ENCODE peak calls at places on chromosome 7, in four cellular contexts. I is A549; B is mammary epithelial cell; A is activated T-cell treated with anti-CD3 and anti-CD28 coated beads, Interleukin-2, amount 50 U/mL, for 4 hours. U is an unnamed sample.

GRCh38 chr7:117588352-117588794 is 108.5 kb downstream of the CFTR start:
- DNase-seq in B (no peak), A (no peak), I (no peak), U (no peak)

GRCh38 chr7:93921607-93922446 is at the start of gene GNG11:
- DNase-seq in B (peak), A (no peak), I (peak), U (peak)

GRCh38 chr7:135321556-135321955 is 87.9 kb downstream of the STRA8 start:
- DNase-seq in A (no peak), I (no peak), B (peak), U (no peak)

GRCh38 chr7:101378808-101379207 is 16.1 kb downstream of the COL26A1 start:
- DNase-seq in A (no peak), B (no peak), I (no peak), U (no peak)

GRCh38 chr7:2641406-2642393 is 9.9 kb downstream of the TTYH3 start:
- DNase-seq in A (no peak), B (peak), I (no peak), U (no peak)

GRCh38 chr7:117020605-117021002 is 67.3 kb downstream of the ST7 start:
- DNase-seq in I (no peak), A (no peak), B (peak), U (no peak)

GRCh38 chr7:17123020-17123419 is 175.4 kb upstream of the AHR start:
- DNase-seq in B (no peak), A (no peak), I (no peak), U (no peak)

GRCh38 chr7:132836746-132837145 is 245.1 kb downstream of the CHCHD3 start:
- DNase-seq in B (peak), I (no peak), A (no peak), U (no peak)

GRCh38 chr7:93799750-93800357 is 90.7 kb downstream of the TFPI2 start:
- DNase-seq in I (peak), B (peak), A (no peak), U (no peak)

GRCh38 chr7:131027287-131027773 is 293.3 kb upstream of the KLF14 start:
- DNase-seq in I (no peak), B (peak), A (peak), U (peak)

GRCh38 chr7:47671358-47671757 is 89.4 kb upstream of the TNS3 start:
- DNase-seq in B (no peak), I (no peak), A (no peak), U (no peak)

GRCh38 chr7:103113164-103113563 is 35.7 kb downstream of the NAPEPLD start:
- DNase-seq in B (peak), A (no peak), I (no peak), U (no peak)

GRCh38 chr7:137109966-137110930 is 233.3 kb downstream of the PTN start:
- DNase-seq in B (peak), A (no peak), I (no peak), U (no peak)

GRCh38 chr7:30154111-30154587 is 19.4 kb downstream of the MTURN start:
- DNase-seq in A (no peak), I (no peak), B (no peak), U (no peak)

GRCh38 chr7:80392229-80393169 is 119.4 kb downstream of the GNAT3 start:
- DNase-seq in I (peak), A (no peak), B (peak), U (no peak)

GRCh38 chr7:47284691-47285246 is 297.1 kb downstream of the TNS3 start:
- DNase-seq in I (no peak), B (no peak), A (no peak), U (no peak)

GRCh38 chr7:98354511-98355249 is 46.2 kb downstream of the BAIAP2L1 start:
- DNase-seq in I (peak), B (peak), A (no peak), U (no peak)

GRCh38 chr7:4009720-4010119 is 672.4 kb upstream of the FOXK1 start:
- DNase-seq in B (no peak), I (no peak), A (no peak), U (no peak)

GRCh38 chr7:130356760-130357611 is 12.4 kb downstream of the CPA5 start:
- DNase-seq in A (no peak), B (peak), I (peak), U (no peak)

GRCh38 chr7:14351167-14351566 is 361.7 kb upstream of the ETV1 start:
- DNase-seq in A (no peak), I (no peak), B (no peak), U (no peak)

GRCh38 chr7:333399-333776 is 43.4 kb downstream of the FOXL3 start:
- DNase-seq in A (no peak), B (peak), I (peak), U (no peak)

GRCh38 chr7:74083117-74083876 is at the start of gene LIMK1:
- DNase-seq in A (peak), B (peak), I (peak), U (peak)

GRCh38 chr7:155412416-155413253 is 45.3 kb upstream of the EN2 start:
- DNase-seq in B (peak), I (peak), A (peak), U (peak)

GRCh38 chr7:151936207-151936606 is 20.0 kb upstream of the GALNTL5 start:
- DNase-seq in A (no peak), B (no peak), I (no peak), U (no peak)

GRCh38 chr7:5218564-5219360 is 28.7 kb downstream of the WIPI2 start:
- DNase-seq in I (no peak), B (no peak), A (no peak), U (no peak)

GRCh38 chr7:2643386-2644229 is 11.8 kb downstream of the TTYH3 start:
- DNase-seq in I (no peak), B (no peak), A (no peak), U (no peak)

GRCh38 chr7:128059143-128059975 is 28.1 kb upstream of the LRRC4 start:
- DNase-seq in A (no peak), B (no peak), I (no peak), U (no peak)

GRCh38 chr7:39811161-39811614 is 138.9 kb upstream of the CDK13 start:
- DNase-seq in A (no peak), B (peak), I (no peak), U (no peak)

GRCh38 chr7:17651926-17652385 is 288.3 kb downstream of the SNX13 start:
- DNase-seq in I (no peak), B (peak), A (no peak), U (no peak)

GRCh38 chr7:111763221-111763791 is 201.0 kb upstream of the IMMP2L start:
- DNase-seq in A (no peak), I (peak), B (peak), U (no peak)

GRCh38 chr7:496528-497295 is 22.9 kb downstream of the PDGFA start:
- DNase-seq in A (no peak), I (no peak), B (peak), U (no peak)

GRCh38 chr7:129238546-129238945 is 13.7 kb downstream of the AHCYL2 start:
- DNase-seq in I (no peak), B (no peak), A (no peak), U (no peak)

GRCh38 chr7:30143748-30144251 is 9.0 kb downstream of the MTURN start:
- DNase-seq in I (no peak), B (peak), A (no peak), U (no peak)

GRCh38 chr7:27150568-27151340 is 1.6 kb downstream of the HOXA3 start:
- DNase-seq in B (peak), I (peak), A (peak), U (peak)

GRCh38 chr7:30476401-30477145 is 2.0 kb downstream of the NOD1 start:
- DNase-seq in B (no peak), A (no peak), I (no peak), U (no peak)

GRCh38 chr7:117112640-117113039 is 159.3 kb downstream of the ST7 start:
- DNase-seq in A (no peak), I (no peak), B (no peak), U (no peak)

GRCh38 chr7:24669971-24670591 is 87.2 kb downstream of the GSDME start:
- DNase-seq in A (no peak), I (no peak), B (no peak), U (no peak)

GRCh38 chr7:6423942-6424701 is 23.6 kb downstream of the DAGLB start:
- DNase-seq in B (peak), A (no peak), I (peak), U (no peak)